ENCODE peak calls at places on chromosomes 7 and 10, in four cellular contexts. L is psoas muscle, E is GM06990, Y is cardiac fibroblast. M is an unnamed sample.

GRCh38 chr10:91206427-91206826 is 14.0 kb upstream of the PCGF5 start:
- DNase-seq in E (no peak), Y (no peak), L (no peak), M (peak; percentile 47)

GRCh38 chr7:17937506-17938115 is 2.7 kb downstream of the SNX13 start:
- DNase-seq in E (no peak), Y (no peak), L (no peak), M (peak; percentile 9)

GRCh38 chr7:157018328-157018996 is 8.0 kb upstream of the MNX1 start:
- DNase-seq in L (no peak), E (no peak), Y (no peak), M (no peak)

GRCh38 chr10:14659626-14660196 is 115.0 kb downstream of the FAM107B start:
- DNase-seq in Y (no peak), L (no peak), E (peak; percentile 80), M (peak; percentile 93)

GRCh38 chr10:124302951-124303505 is 115.7 kb downstream of the OAT start:
- DNase-seq in Y (no peak), L (no peak), E (no peak), M (no peak)

GRCh38 chr10:35563266-35563891 is 41.8 kb upstream of the GJD4 start:
- DNase-seq in E (no peak), L (peak; percentile 50), Y (peak; percentile 82), M (peak; percentile 75)

GRCh38 chr7:106193661-106194060 is 81.5 kb upstream of the SYPL1 start:
- DNase-seq in L (no peak), E (no peak), Y (no peak), M (no peak)

GRCh38 chr10:13316635-13317311 is 16.9 kb upstream of the PHYH start:
- DNase-seq in Y (no peak), L (no peak), E (no peak), M (no peak)

GRCh38 chr10:62112325-62112724 is 156.3 kb downstream of the RTKN2 start:
- DNase-seq in L (no peak), Y (no peak), E (no peak), M (no peak)

GRCh38 chr7:89223906-89224395 is 428.4 kb upstream of the TEX47 start:
- DNase-seq in Y (no peak), E (no peak), L (no peak), M (no peak)

GRCh38 chr7:8131694-8132605 is 130.0 kb downstream of the ICA1 start:
- DNase-seq in E (peak; percentile 75), L (no peak), Y (no peak), M (peak; percentile 91)

GRCh38 chr7:88835147-88835728 is 39.7 kb upstream of the TEX47 start:
- DNase-seq in L (no peak), Y (peak; percentile 10), E (peak; percentile 8), M (peak; percentile 57)

GRCh38 chr10:75395955-75396860 is 5.4 kb downstream of the ZNF503 start:
- DNase-seq in E (peak; percentile 9), Y (peak; percentile 26), L (peak; percentile 39), M (no peak)
- H3K4me3 ChIP-seq in E (no peak overlapping the region), Y (peak overlapping the region; percentile 37), L (peak overlapping the region; percentile 51), M (no peak overlapping the region)

GRCh38 chr10:129852829-129853228 is 111.2 kb downstream of the EBF3 start:
- DNase-seq in Y (no peak), L (no peak), E (no peak), M (no peak)

GRCh38 chr10:129854181-129854580 is 109.9 kb downstream of the EBF3 start:
- DNase-seq in Y (no peak), E (no peak), L (no peak), M (no peak)

GRCh38 chr10:129850790-129851189 is 113.3 kb downstream of the EBF3 start:
- DNase-seq in E (no peak), Y (no peak), L (no peak), M (no peak)

GRCh38 chr10:129853236-129853946 is 110.7 kb downstream of the EBF3 start:
- DNase-seq in L (no peak), E (no peak), Y (peak; percentile 45), M (no peak)

DNA sequence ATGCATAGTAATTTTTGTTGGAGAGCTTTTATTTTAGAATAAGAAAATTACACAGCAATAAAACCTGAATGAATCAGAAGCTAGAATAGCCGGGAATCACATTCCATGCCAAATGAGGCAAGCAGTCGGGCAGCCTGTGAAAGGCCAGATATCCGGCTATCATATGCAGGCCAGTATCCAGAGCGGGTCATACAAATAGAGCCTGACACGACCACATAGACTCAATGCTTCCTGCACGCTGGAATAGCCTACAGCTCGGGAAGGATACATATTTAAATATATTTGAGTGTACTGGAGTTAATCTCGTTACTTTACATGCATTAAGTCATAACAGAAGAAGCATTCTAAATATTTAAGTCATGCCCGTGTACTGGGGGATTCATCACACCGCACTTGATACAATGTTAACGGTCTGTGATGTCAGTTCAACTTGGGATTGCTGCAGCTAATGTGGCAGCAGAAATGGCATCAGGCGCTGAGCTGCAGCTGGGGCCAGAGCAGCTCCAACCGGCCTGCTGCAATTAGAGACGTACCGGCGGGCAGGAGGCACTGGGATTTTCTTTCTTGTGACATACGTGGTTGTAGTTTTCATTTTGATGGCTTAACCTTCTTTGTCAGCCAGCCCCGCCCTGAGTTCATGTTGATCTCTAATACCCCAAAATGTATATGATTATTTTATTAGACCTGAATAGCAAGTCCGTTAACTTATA is 112.0 kb downstream of the EBF3 start:
- DNase-seq in Y (no peak), E (no peak), L (no peak), M (no peak)
- TF ChIP-seq CTCF in Y (no peak), E (no peak), L (no peak), M (no peak)

GRCh38 chr10:97850446-97850845 is 803 bp downstream of the GOLGA7B start:
- DNase-seq in Y (no peak), E (no peak), L (no peak), M (no peak)
- H3K4me3 ChIP-seq in Y (no peak overlapping the region), E (no peak overlapping the region), L (peak overlapping the region; percentile 69), M (no peak overlapping the region)

DNA sequence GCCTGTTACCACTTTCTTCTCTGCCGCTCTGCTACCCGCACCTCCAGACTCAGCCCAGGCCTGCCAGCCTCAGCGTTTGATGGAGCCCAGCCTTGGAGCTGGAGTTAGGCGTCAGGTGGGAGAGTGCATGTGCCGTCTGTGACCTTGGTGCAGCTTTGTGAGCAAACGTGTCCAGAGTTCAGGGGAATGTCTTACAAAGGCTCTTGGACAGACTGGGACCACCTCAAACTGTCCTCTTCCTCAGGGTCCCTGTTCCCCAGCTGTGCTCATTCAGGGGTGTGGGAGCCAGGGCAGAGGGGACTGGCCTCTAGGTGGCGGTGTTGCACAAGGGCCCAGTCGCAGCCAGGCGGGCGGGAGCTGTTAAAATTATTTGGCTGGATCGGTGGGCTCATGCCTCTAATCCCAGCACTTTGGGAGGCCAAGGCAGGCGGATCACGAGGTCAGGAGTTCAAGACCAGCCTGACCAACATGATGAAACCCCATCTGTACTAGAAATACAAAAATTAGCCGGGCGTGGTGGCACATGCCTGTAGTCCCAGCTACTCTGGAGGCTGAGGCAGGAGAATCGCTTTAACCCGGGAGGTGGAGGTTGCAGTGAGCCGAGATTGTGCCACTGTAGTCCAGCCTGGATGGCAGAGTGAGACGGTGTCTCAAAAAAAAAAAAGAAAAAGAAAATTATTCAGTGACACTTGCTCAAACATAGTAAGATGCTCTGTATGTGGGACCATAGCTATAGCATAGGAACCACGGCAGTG is 89.2 kb downstream of the ADCY1 start:
- DNase-seq in L (no peak), E (no peak), Y (peak; percentile 14), M (no peak)
- TF ChIP-seq CTCF in L (peak; percentile 25), E (peak; percentile 71), Y (peak; percentile 87), M (peak; percentile 46)

DNA sequence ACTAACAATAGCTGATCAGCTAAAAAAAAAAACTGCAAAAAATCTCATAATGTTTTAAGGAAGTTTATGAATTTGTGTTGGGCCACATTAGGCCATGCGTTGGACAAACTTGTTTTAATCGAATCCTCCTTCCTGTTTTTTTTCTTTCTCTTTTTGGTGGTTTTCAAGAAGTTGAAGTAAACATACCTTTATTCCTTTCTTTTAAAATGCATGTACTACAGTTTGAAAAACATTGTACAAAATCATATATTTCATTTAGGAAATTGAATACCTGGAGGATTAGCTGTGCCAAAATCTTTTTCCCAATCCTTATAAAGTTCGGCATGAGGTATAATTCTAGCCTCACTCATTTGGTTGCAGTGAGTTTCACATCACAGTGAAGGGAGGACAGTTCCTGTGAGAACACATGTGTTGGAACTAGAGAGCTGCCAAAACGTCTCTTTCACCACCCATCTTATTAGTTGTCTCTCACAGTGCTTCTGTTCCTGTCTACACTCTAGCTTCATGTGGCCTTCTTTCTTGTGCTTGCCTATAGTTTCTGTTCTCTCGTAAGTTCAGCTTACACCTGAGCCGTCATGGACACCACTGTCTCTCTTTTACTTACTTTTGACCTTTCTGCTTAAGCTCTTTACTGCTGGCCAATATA is 37.7 kb downstream of the ZNRF2 start:
- DNase-seq in Y (peak; percentile 41), E (peak; percentile 56), L (no peak), M (peak; percentile 87)
- H3K4me3 ChIP-seq in Y (peak overlapping the region; percentile 33), E (peak overlapping the region; percentile 53), L (peak overlapping the region; percentile 39), M (peak overlapping the region; percentile 55)

GRCh38 chr7:117312593-117312992 is 10.3 kb downstream of the WNT2 start:
- DNase-seq in Y (no peak), L (no peak), E (no peak), M (no peak)
- TF ChIP-seq CTCF in Y (peak; percentile 34), L (no peak), E (peak; percentile 31), M (no peak)

DNA sequence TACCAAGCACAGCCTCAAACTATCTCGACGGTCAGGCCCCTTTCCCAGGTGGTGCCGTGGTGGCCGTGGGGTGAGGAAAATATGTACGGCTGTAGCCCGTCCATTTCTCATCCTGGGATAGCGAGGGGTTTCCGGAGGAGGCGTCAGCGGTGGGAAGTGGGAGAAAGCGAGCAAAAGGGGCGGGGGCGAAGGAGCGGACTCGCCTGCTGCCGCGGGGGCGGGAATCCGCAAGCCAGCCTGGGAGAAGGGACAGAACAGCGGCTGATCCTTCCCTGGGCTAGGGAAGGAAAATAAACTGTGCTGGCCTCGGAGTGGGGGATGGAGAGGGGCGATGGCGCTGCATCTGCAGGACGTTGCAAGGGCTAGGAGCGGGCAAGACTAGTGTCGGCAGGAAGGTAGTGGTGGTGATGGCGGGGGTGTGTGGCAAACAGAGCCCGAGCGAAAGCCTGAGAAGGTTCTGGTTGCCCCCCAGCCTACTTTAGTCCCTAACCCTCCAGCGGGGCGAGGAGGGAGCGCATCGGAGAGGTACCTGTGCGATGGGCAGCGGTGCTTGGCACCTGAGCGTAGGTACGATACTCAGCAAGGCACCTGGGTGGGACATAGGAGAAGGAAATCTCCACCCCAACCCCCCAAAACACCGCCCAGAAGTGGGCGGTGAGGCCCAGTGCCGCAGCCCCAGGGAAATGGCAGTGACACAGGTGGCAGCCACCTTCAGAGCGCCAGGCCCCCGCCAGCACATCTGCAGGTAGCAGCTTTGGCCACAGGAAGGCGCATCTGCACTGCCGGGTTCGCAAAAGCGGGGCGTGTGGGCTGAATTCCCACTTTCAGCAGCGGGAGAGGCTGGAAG is 49.9 kb upstream of the STEAP1B start:
- DNase-seq in E (no peak), L (no peak), Y (no peak), M (peak; percentile 40)
- H3K4me3 ChIP-seq in E (no peak overlapping the region), L (peak overlapping the region; percentile 31), Y (peak overlapping the region; percentile 40), M (no peak overlapping the region)

M was measured in GM12865.